ENCODE peak calls at places on chromosomes 12 and 14, in four cellular contexts. One of them, this sample, is unnamed.

GRCh38 chr14:48792376-48793024 is 793.7 kb downstream of the RPS29 start:
- DNase-seq in breast epithelium: no peak
- DNase-seq in EL: no peak
- DNase-seq in skeletal muscle cell: no peak
- DNase-seq in this sample: no peak

GRCh38 chr12:65699251-65699650 is 125.0 kb upstream of the HMGA2 start:
- DNase-seq in breast epithelium: no peak
- DNase-seq in EL: peak
- DNase-seq in skeletal muscle cell: no peak
- DNase-seq in this sample: no peak

GRCh38 chr12:93441111-93441616 is 583 bp downstream of the UBE2N start:
- DNase-seq in breast epithelium: no peak
- DNase-seq in EL: peak
- DNase-seq in skeletal muscle cell: no peak
- DNase-seq in this sample: peak

GRCh38 chr12:123761841-123762714 is at the start of gene DNAH10:
- DNase-seq in breast epithelium: no peak
- DNase-seq in EL: peak
- DNase-seq in skeletal muscle cell: no peak
- DNase-seq in this sample: peak

GRCh38 chr12:43501705-43502104 is 50.3 kb downstream of the ADAMTS20 start:
- DNase-seq in breast epithelium: no peak
- DNase-seq in EL: peak
- DNase-seq in skeletal muscle cell: peak
- DNase-seq in this sample: peak

GRCh38 chr12:92425152-92425551 is 277.6 kb upstream of the PLEKHG7 start:
- DNase-seq in breast epithelium: no peak
- DNase-seq in EL: no peak
- DNase-seq in skeletal muscle cell: no peak
- DNase-seq in this sample: no peak

GRCh38 chr14:105850853-105851581 is 324.6 kb downstream of the TMEM121 start:
- DNase-seq in breast epithelium: peak
- DNase-seq in EL: no peak
- DNase-seq in skeletal muscle cell: no peak
- DNase-seq in this sample: no peak

GRCh38 chr12:122646568-122647220 is 56.5 kb downstream of the HCAR2 start:
- DNase-seq in breast epithelium: no peak
- DNase-seq in EL: peak
- DNase-seq in skeletal muscle cell: peak
- DNase-seq in this sample: peak

GRCh38 chr14:104137297-104138097 is 890 bp upstream of the KIF26A start:
- DNase-seq in breast epithelium: peak
- DNase-seq in EL: peak
- DNase-seq in skeletal muscle cell: no peak
- DNase-seq in this sample: peak

GRCh38 chr12:98997-99396 is 32.4 kb downstream of the IQSEC3 start:
- DNase-seq in breast epithelium: no peak
- DNase-seq in EL: no peak
- DNase-seq in skeletal muscle cell: no peak
- DNase-seq in this sample: no peak

GRCh38 chr14:76699901-76700590 is 61.2 kb upstream of the VASH1 start:
- DNase-seq in breast epithelium: no peak
- DNase-seq in EL: no peak
- DNase-seq in skeletal muscle cell: no peak
- DNase-seq in this sample: no peak

GRCh38 chr12:125324861-125325260 is 259.6 kb downstream of the AACS start:
- DNase-seq in breast epithelium: no peak
- DNase-seq in EL: no peak
- DNase-seq in skeletal muscle cell: no peak
- DNase-seq in this sample: no peak

GRCh38 chr12:117857632-117858274 is 111.0 kb downstream of the KSR2 start:
- DNase-seq in breast epithelium: no peak
- DNase-seq in EL: peak
- DNase-seq in skeletal muscle cell: no peak
- DNase-seq in this sample: peak